ENCODE peak calls at places on chromosomes 7 and 10, in five cellular contexts. L is SK-N-SH, U is GM12878, Q is HCT116, C is HepG2. H is an unnamed sample.

GRCh38 chr7:142711722-142712616 is 37.3 kb upstream of the PRSS1 start:
- DNase-seq in L (peak), U (no peak), Q (peak), C (no peak), H (peak)

GRCh38 chr7:30412810-30413504 is 65.6 kb downstream of the NOD1 start:
- DNase-seq in L (peak), U (peak), Q (peak), C (peak), H (peak)

GRCh38 chr10:43044444-43045245 is 32.2 kb upstream of the RET start:
- DNase-seq in L (peak), U (no peak), Q (no peak), C (no peak), H (peak)

GRCh38 chr7:138515001-138515528 is 55.0 kb downstream of the TRIM24 start:
- DNase-seq in L (no peak), U (no peak), Q (no peak), C (no peak), H (no peak)

GRCh38 chr7:16040381-16040780 is 353.9 kb upstream of the MEOX2 start:
- DNase-seq in L (no peak), U (no peak), Q (no peak), C (no peak), H (no peak)

GRCh38 chr7:95476072-95476845 is 9.5 kb upstream of the ASB4 start:
- DNase-seq in L (no peak), U (no peak), Q (no peak), C (no peak), H (no peak)

GRCh38 chr10:48455392-48456151 is 149.1 kb downstream of the MAPK8 start:
- DNase-seq in L (no peak), U (no peak), Q (no peak), C (no peak), H (no peak)

GRCh38 chr7:14013880-14014279 is 24.4 kb upstream of the ETV1 start:
- DNase-seq in L (no peak), U (no peak), Q (no peak), C (no peak), H (no peak)

GRCh38 chr10:86888585-86889381 is 68.6 kb downstream of the MMRN2 start:
- DNase-seq in L (no peak), U (peak), Q (no peak), C (no peak), H (no peak)

GRCh38 chr7:13990319-13990983 is 985 bp upstream of the ETV1 start:
- DNase-seq in L (peak), U (no peak), Q (no peak), C (peak), H (peak)

GRCh38 chr7:116328161-116328560 is 117.8 kb downstream of the TES start:
- DNase-seq in L (no peak), U (no peak), Q (no peak), C (no peak), H (no peak)

GRCh38 chr7:71694678-71695077 is 562.7 kb downstream of the GALNT17 start:
- DNase-seq in L (no peak), U (no peak), Q (no peak), C (no peak), H (no peak)

GRCh38 chr7:17952387-17952786 is 12.1 kb upstream of the SNX13 start:
- DNase-seq in L (no peak), U (peak), Q (no peak), C (no peak), H (no peak)

GRCh38 chr7:66921918-66922486 is 977 bp downstream of the TMEM248 start:
- DNase-seq in L (peak), U (peak), Q (no peak), C (peak), H (peak)

GRCh38 chr10:22437620-22438588 is 92.6 kb downstream of the SPAG6 start:
- DNase-seq in L (peak), U (no peak), Q (no peak), C (peak), H (no peak)

GRCh38 chr10:52950578-52950977 is 178.0 kb upstream of the MBL2 start:
- DNase-seq in L (no peak), U (no peak), Q (no peak), C (peak), H (no peak)

GRCh38 chr7:111845853-111846252 is 283.6 kb upstream of the IMMP2L start:
- DNase-seq in L (no peak), U (no peak), Q (no peak), C (no peak), H (no peak)

GRCh38 chr10:91006001-91006751 is 85.3 kb upstream of the ANKRD1 start:
- DNase-seq in L (peak), U (peak), Q (peak), C (peak), H (peak)

GRCh38 chr7:256981-257646 is 32.9 kb upstream of the FOXL3 start:
- DNase-seq in L (no peak), U (no peak), Q (no peak), C (no peak), H (no peak)

GRCh38 chr7:102125127-102125561 is 161.5 kb upstream of the SH2B2 start:
- DNase-seq in L (no peak), U (peak), Q (peak), C (no peak), H (no peak)

GRCh38 chr10:36023939-36024338 is 381.8 kb upstream of the FZD8 start:
- DNase-seq in L (no peak), U (no peak), Q (no peak), C (peak), H (no peak)

GRCh38 chr7:99143853-99144672 is at the start of gene SMURF1:
- DNase-seq in L (peak), U (no peak), Q (no peak), C (peak), H (peak)

GRCh38 chr10:100637785-100638184 is 102.0 kb downstream of the HIF1AN start:
- DNase-seq in L (peak), U (no peak), Q (peak), C (peak), H (peak)

GRCh38 chr10:122170802-122171201 is 100.3 kb upstream of the BTBD16 start:
- DNase-seq in L (no peak), U (no peak), Q (no peak), C (no peak), H (no peak)

GRCh38 chr10:114703377-114704125 is 45.5 kb upstream of the ABLIM1 start:
- DNase-seq in L (peak), U (no peak), Q (no peak), C (peak), H (no peak)

GRCh38 chr7:37982423-37982822 is 62.0 kb downstream of the EPDR1 start:
- DNase-seq in L (no peak), U (no peak), Q (no peak), C (no peak), H (no peak)

GRCh38 chr10:112279482-112279881 is 3.7 kb upstream of the TECTB start:
- DNase-seq in L (no peak), U (no peak), Q (no peak), C (no peak), H (no peak)

GRCh38 chr7:117707080-117707479 is 166.2 kb downstream of the CTTNBP2 start:
- DNase-seq in L (no peak), U (no peak), Q (no peak), C (no peak), H (no peak)

GRCh38 chr7:129785457-129786178 is 167.1 kb downstream of the UBE2H start:
- DNase-seq in L (no peak), U (no peak), Q (no peak), C (no peak), H (no peak)

GRCh38 chr7:129784783-129785456 is 167.8 kb downstream of the UBE2H start:
- DNase-seq in L (peak), U (peak), Q (no peak), C (no peak), H (no peak)

GRCh38 chr7:129786179-129786514 is 166.6 kb downstream of the UBE2H start:
- DNase-seq in L (no peak), U (no peak), Q (no peak), C (no peak), H (no peak)

GRCh38 chr7:129783097-129783919 is 169.5 kb downstream of the UBE2H start:
- DNase-seq in L (peak), U (no peak), Q (no peak), C (no peak), H (no peak)

GRCh38 chr7:129784437-129784782 is 168.3 kb downstream of the UBE2H start:
- DNase-seq in L (no peak), U (no peak), Q (no peak), C (no peak), H (no peak)
- TF ChIP-seq JUND in L (no peak), U (no peak), Q (no peak), C (no peak), H (no peak)

DNA sequence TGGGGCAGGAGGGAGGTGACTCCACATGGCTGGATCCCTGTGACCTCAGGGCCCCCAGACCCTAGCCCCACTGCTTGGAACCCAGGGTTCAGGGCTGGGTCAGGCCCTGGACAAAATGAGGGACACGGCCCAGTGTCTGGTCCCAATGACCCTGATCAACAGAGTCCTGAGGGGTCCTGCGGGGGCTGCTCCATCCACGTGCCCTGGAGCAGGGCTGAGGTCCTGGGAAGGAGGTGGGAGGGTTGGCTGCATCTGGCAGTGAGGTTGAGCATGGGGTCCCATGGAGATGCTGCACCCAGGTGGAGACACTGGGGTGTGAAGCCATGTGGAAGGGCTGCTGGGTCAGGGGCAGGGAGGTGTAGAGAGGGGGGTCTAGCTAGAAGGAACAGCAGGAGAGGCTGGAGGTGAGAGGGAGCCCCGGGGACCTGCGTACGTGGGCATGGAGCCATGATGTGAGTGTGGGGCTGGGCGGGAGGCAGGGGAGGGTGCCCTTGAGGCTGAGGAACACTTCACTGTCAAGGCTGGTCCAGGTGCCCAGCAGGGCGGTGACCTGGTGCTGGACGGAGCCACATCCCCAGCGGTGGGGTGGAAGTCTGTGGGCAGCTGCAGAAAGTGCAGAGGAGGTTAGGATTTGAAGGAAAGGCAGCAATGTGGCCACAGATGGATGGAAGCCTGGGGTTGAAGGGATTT is 604 bp downstream of the SCART1 start:
- DNase-seq in L (no peak), U (no peak), Q (no peak), C (no peak), H (no peak)
- TF ChIP-seq JUND in L (no peak), U (no peak), Q (no peak), C (no peak), H (no peak)

GRCh38 chr7:29274156-29275017 is 79.8 kb downstream of the CHN2 start:
- DNase-seq in L (no peak), U (no peak), Q (no peak), C (no peak), H (no peak)
- TF ChIP-seq JUND in L (no peak), U (no peak), Q (no peak), C (no peak), H (no peak)

GRCh38 chr7:44893710-44894135 is 8.4 kb upstream of the PURB start:
- DNase-seq in L (no peak), U (no peak), Q (no peak), C (no peak), H (no peak)

GRCh38 chr7:44894881-44895600 is 9.7 kb upstream of the PURB start:
- DNase-seq in L (no peak), U (no peak), Q (no peak), C (no peak), H (no peak)

GRCh38 chr7:44897299-44897698 is 12.0 kb upstream of the PURB start:
- DNase-seq in L (no peak), U (no peak), Q (no peak), C (no peak), H (no peak)

DNA sequence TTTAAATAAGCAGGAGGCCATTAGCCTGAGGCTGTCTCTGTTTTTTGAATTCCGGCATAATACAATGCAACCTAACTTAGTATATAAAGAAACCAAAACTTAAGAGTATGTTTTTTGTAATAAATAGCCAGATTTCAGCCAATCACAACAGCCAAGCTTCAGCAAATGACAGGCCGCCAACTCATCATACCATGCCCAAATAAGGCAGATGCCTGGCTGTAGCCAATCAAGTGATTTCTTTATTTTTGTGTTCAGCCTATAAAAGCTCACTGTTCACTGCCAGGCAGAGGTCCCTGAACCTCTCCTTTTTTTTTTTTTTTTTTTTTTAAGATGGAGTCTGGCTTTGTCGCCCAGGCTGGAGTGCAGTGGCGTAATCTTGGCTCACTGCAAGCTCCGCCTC is 12.7 kb upstream of the PURB start:
- DNase-seq in L (no peak), U (no peak), Q (no peak), C (no peak), H (no peak)
- TF ChIP-seq JUND in L (no peak), U (no peak), Q (no peak), C (no peak), H (no peak)

GRCh38 chr10:80159166-80159888 is 26.8 kb downstream of the PLAC9 start:
- DNase-seq in L (no peak), U (no peak), Q (no peak), C (no peak), H (no peak)
- TF ChIP-seq JUND in L (no peak), U (no peak), Q (no peak), C (no peak), H (no peak)

H was measured in T47D.